ENCODE peak calls at places on chromosomes 16 and 17, in nine cellular contexts. R is cardiac muscle cell, O is mesendoderm, L is sigmoid colon, I is heart right ventricle, T is tibial nerve, U is body of pancreas, C is astrocyte, Z is neural progenitor cell. H is an unnamed sample. For H3K36me3, the result is how much of the 10 kb centered on the place peaks cover.

GRCh38 chr16:1054660-1055556 is 17.6 kb upstream of the SSTR5 start:
- DNase-seq in R (peak), O (peak), L (no peak), I (peak), T (peak), U (peak), C (no peak), Z (peak), H (no peak)

GRCh38 chr16:87445486-87445885 is 47.3 kb downstream of the ZCCHC14 start:
- DNase-seq in R (no peak), O (no peak), L (no peak), I (no peak), T (no peak), U (no peak), C (peak), Z (no peak), H (no peak)

GRCh38 chr17:68455756-68456528 is 1.4 kb downstream of the WIPI1 start:
- DNase-seq in R (no peak), O (peak), L (no peak), I (no peak), T (peak), U (peak), C (peak), Z (no peak), H (no peak)

GRCh38 chr17:80839401-80839800 is 152.2 kb upstream of the CHMP6 start:
- DNase-seq in R (no peak), O (no peak), L (no peak), I (no peak), T (no peak), U (no peak), C (no peak), Z (no peak), H (no peak)

GRCh38 chr17:68295086-68295485 is 3.8 kb downstream of the ARSG start:
- DNase-seq in R (no peak), O (no peak), L (no peak), I (no peak), T (no peak), U (no peak), C (no peak), Z (no peak), H (no peak)

GRCh38 chr16:23128056-23128455 is 21.2 kb downstream of the USP31 start:
- DNase-seq in R (no peak), O (no peak), L (no peak), I (no peak), T (no peak), U (no peak), C (no peak), Z (no peak), H (no peak)

GRCh38 chr16:67865318-67865717 is 7.5 kb upstream of the EDC4 start:
- DNase-seq in R (peak), O (peak), L (no peak), I (no peak), T (no peak), U (peak), C (no peak), Z (peak), H (no peak)

GRCh38 chr16:65333298-65333697 is 211.4 kb upstream of the CDH11 start:
- DNase-seq in R (no peak), O (no peak), L (no peak), I (no peak), T (no peak), U (no peak), C (no peak), Z (no peak), H (no peak)

GRCh38 chr17:57356722-57357391 is 100.5 kb downstream of the MSI2 start:
- DNase-seq in R (no peak), O (no peak), L (no peak), I (no peak), T (no peak), U (no peak), C (no peak), Z (peak), H (no peak)

GRCh38 chr16:88505405-88506082 is 52.5 kb downstream of the ZFPM1 start:
- DNase-seq in R (peak), O (peak), L (no peak), I (peak), T (no peak), U (peak), C (no peak), Z (no peak), H (peak)

GRCh38 chr16:4207683-4208528 is 34.0 kb downstream of the SRL start:
- DNase-seq in R (no peak), O (no peak), L (no peak), I (peak), T (no peak), U (no peak), C (no peak), Z (no peak), H (no peak)

GRCh38 chr17:72135546-72136325 is 14.9 kb downstream of the SOX9 start:
- DNase-seq in R (no peak), O (no peak), L (no peak), I (no peak), T (no peak), U (no peak), C (no peak), Z (no peak), H (no peak)

GRCh38 chr16:26826500-26826899 is 240.2 kb upstream of the C16orf82 start:
- DNase-seq in R (no peak), O (no peak), L (no peak), I (no peak), T (no peak), U (no peak), C (no peak), Z (no peak), H (no peak)

GRCh38 chr17:16282522-16282921 is 65.5 kb downstream of the PIGL start:
- DNase-seq in R (no peak), O (peak), L (no peak), I (no peak), T (no peak), U (no peak), C (peak), Z (no peak), H (no peak)

GRCh38 chr17:73874008-73874407 is 229.8 kb upstream of the SDK2 start:
- DNase-seq in R (no peak), O (no peak), L (no peak), I (no peak), T (no peak), U (no peak), C (no peak), Z (no peak), H (no peak)

GRCh38 chr16:49453001-49453400 is 79.4 kb downstream of the C16orf78 start:
- DNase-seq in R (no peak), O (no peak), L (no peak), I (no peak), T (no peak), U (no peak), C (no peak), Z (no peak), H (no peak)

GRCh38 chr17:48565024-48565558 is 13.1 kb downstream of the HOXB4 start:
- DNase-seq in R (no peak), O (no peak), L (no peak), I (no peak), T (no peak), U (no peak), C (no peak), Z (no peak), H (no peak)

GRCh38 chr16:20753727-20754126 is 10.1 kb upstream of the ACSM3 start:
- DNase-seq in R (no peak), O (no peak), L (no peak), I (no peak), T (no peak), U (no peak), C (no peak), Z (no peak), H (no peak)

GRCh38 chr16:1706386-1707192 is 594 bp downstream of the MAPK8IP3 start:
- DNase-seq in R (peak), O (peak), L (no peak), I (no peak), T (no peak), U (no peak), C (peak), Z (peak), H (no peak)

GRCh38 chr17:10357768-10358167 is 15.0 kb downstream of the MYH13 start:
- DNase-seq in R (no peak), O (peak), L (no peak), I (no peak), T (no peak), U (no peak), C (no peak), Z (peak), H (no peak)

GRCh38 chr17:48047113-48047740 is 932 bp upstream of the NFE2L1 start:
- DNase-seq in R (no peak), O (no peak), L (peak), I (no peak), T (no peak), U (no peak), C (no peak), Z (peak), H (no peak)

GRCh38 chr17:75323043-75323591 is 33.9 kb upstream of the SLC25A19 start:
- DNase-seq in R (peak), O (peak), L (peak), I (peak), T (peak), U (peak), C (peak), Z (peak), H (peak)
- H3K36me3 ChIP-seq in R (under half), O (under half), L (under half), I (under half), T (under half), U (under half), C (under half), Z (under half), H (under half)

DNA sequence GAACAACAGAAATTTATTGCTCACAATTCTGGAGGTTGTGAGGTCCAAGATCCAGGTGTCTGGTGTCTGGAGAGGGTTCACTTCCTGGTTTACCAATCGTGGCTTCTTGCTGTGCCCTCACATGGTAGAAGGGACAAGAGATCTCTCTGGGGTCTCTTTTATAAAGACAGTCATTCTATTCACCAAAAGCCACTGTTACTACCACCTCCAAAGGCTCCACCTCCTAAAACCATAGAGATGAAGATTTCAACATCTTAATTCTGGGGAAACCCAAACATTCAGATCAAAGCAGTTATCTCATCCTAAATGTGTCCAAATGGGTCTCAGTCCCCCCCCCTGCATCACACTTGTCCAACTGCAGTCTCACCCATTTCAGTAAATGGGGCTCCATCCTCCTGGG is 132.9 kb upstream of the XYLT1 start:
- DNase-seq in R (no peak), O (no peak), L (no peak), I (no peak), T (no peak), U (no peak), C (no peak), Z (no peak), H (no peak)
- H3K4me3 ChIP-seq in R (no peak), O (no peak), L (no peak), I (no peak), T (no peak), U (no peak), C (no peak), Z (no peak), H (no peak)

GRCh38 chr16:15034266-15035162 is 21.4 kb downstream of the NTAN1 start:
- DNase-seq in R (no peak), O (no peak), L (peak), I (peak), T (no peak), U (no peak), C (no peak), Z (no peak), H (no peak)

GRCh38 chr16:15032547-15033308 is 23.1 kb downstream of the NTAN1 start:
- DNase-seq in R (no peak), O (no peak), L (no peak), I (no peak), T (no peak), U (no peak), C (peak), Z (no peak), H (no peak)

GRCh38 chr16:15031179-15031578 is 24.7 kb downstream of the NTAN1 start:
- DNase-seq in R (no peak), O (no peak), L (peak), I (no peak), T (no peak), U (no peak), C (no peak), Z (no peak), H (no peak)

GRCh38 chr16:15033309-15033707 is 22.6 kb downstream of the NTAN1 start:
- DNase-seq in R (peak), O (no peak), L (peak), I (peak), T (no peak), U (no peak), C (no peak), Z (no peak), H (no peak)

GRCh38 chr16:15031596-15031995 is 24.3 kb downstream of the NTAN1 start:
- DNase-seq in R (no peak), O (no peak), L (peak), I (no peak), T (no peak), U (no peak), C (no peak), Z (no peak), H (no peak)
- H3K36me3 ChIP-seq in R (half or more), O (under half), L (half or more), I (half or more), T (half or more), U (under half), C (under half), Z (under half), H (half or more)

DNA sequence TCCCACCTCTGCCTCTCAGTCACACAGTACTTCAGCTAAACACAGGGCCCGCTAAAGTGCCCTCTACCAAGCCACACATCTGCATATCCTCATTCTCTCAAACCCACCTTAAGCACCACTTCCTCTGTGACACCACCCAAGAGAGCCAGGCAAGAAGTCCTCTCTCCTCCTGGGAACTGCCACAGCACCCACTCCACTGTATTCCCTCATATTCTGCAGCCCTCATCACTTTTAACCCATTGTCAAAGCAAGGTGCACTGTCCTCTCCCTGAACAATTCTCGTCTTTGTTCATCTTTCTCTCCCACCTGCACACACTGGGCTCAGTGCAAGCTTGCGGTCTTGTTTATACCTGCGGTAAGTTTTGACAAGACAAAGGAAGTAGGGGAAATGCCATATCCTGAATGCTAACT is 13.6 kb downstream of the CHD9 start:
- DNase-seq in R (no peak), O (no peak), L (no peak), I (no peak), T (no peak), U (no peak), C (no peak), Z (no peak), H (no peak)
- H3K4me3 ChIP-seq in R (no peak), O (no peak), L (no peak), I (no peak), T (no peak), U (no peak), C (no peak), Z (no peak), H (no peak)

GRCh38 chr17:41762391-41762790 is 24.1 kb downstream of the JUP start:
- DNase-seq in R (no peak), O (no peak), L (no peak), I (no peak), T (no peak), U (no peak), C (no peak), Z (no peak), H (no peak)
- H3K36me3 ChIP-seq in R (half or more), O (under half), L (under half), I (half or more), T (half or more), U (under half), C (under half), Z (under half), H (under half)

DNA sequence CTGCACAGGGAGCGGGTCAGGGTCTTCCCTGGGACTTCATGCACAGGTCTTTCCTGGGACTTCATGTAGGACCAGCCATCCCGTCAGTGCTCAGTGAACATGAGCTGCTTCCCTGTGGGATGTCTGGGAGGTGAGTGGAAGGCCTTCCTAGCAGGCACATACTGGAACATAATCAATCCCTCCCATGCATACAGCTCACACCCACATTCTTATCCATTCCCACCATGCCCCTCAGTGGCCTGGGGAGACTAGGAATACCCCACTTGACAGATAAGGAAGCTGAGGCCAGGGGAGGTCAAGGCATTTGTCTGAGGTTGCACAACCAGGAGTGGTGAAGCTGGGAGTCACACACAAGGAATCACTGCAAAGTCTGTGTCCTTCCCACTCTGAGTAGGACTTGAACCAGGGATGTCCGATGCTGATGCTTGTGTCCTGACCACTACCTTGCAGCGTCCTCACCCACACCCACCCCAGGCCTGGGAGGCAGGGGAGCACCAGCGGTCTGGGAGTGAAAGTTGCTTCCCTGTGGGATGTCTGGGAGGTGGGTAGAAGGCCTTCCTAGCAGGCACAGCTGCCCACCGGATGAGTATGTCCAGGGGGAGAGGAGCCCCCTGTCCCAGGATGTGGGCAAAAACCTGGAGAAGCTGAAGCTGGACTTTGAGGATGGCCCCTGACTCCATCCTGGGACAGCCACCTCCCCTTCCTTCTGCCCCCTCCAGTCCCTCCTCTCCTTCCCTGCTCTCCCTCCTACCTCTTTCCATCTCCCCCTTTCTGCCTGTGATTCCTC is 1.0 kb upstream of the NLRC5 start:
- DNase-seq in R (no peak), O (no peak), L (no peak), I (no peak), T (peak), U (no peak), C (no peak), Z (no peak), H (no peak)
- H3K4me3 ChIP-seq in R (no peak), O (no peak), L (peak), I (peak), T (peak), U (no peak), C (peak), Z (peak), H (peak)

GRCh38 chr17:63589646-63590045 is 11.0 kb upstream of the TACO1 start:
- DNase-seq in R (no peak), O (no peak), L (no peak), I (no peak), T (no peak), U (no peak), C (no peak), Z (no peak), H (no peak)

GRCh38 chr17:63588797-63589196 is 11.9 kb upstream of the TACO1 start:
- DNase-seq in R (no peak), O (no peak), L (no peak), I (no peak), T (no peak), U (no peak), C (no peak), Z (no peak), H (no peak)

GRCh38 chr17:63592797-63593196 is 7.9 kb upstream of the TACO1 start:
- DNase-seq in R (no peak), O (no peak), L (no peak), I (no peak), T (no peak), U (no peak), C (no peak), Z (no peak), H (no peak)

DNA sequence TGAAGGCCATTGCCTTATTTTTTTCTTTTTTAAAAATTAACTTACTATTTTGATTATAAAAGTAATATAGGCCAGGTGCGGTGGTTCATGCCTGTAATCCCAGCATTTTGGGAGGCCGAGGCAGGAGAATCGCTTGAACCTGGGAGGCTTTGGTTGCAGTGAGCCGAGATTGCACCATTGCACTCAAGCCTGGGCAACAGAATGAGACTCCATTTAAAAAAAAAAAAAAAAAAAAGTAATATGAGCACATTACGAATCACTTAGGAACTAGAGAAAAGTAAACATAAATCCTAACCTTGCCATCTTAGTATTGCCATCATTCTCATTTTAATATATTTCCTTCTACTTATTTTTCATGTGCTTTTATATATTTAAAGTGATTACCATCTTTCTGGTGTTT is 12.9 kb upstream of the TACO1 start:
- DNase-seq in R (no peak), O (no peak), L (no peak), I (no peak), T (no peak), U (no peak), C (no peak), Z (no peak), H (no peak)
- H3K36me3 ChIP-seq in R (under half), O (under half), L (under half), I (half or more), T (half or more), U (under half), C (half or more), Z (under half), H (under half)

GRCh38 chr16:31488630-31489564 is 6.0 kb downstream of the SLC5A2 start:
- DNase-seq in R (no peak), O (no peak), L (no peak), I (no peak), T (no peak), U (no peak), C (no peak), Z (no peak), H (no peak)
- H3K4me3 ChIP-seq in R (no peak), O (no peak), L (peak), I (peak), T (peak), U (no peak), C (peak), Z (peak), H (no peak)

DNA sequence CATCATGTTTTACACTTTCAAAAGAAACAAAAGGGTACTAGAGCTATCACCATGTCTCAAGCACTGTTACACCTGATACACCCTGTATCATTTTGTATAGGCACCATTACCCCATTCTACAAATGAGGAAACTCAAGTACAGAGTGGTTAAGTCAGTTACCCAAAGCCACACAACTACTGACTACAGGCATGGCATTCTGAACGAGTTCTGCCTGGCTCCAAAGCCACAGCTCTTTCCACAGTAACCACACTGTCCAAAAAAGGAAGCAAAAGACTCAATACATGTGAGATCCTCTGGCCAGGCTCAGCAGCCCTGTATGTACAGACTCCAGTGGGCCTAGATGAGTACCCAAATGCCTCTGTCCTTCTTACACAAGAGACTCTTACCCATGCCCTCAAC is 4.7 kb downstream of the DYNC1LI2 start:
- DNase-seq in R (no peak), O (no peak), L (no peak), I (no peak), T (no peak), U (peak), C (peak), Z (no peak), H (no peak)
- H3K36me3 ChIP-seq in R (under half), O (under half), L (under half), I (under half), T (half or more), U (under half), C (under half), Z (under half), H (under half)